ENCODE peak calls at places on chromosomes 7 and 10, in five cellular contexts. S, L, R, W and V are unnamed samples. For H3K27me3, the result is how much of the 10 kb centered on the place peaks cover.

GRCh38 chr10:50216894-50217293 is 34.4 kb downstream of the ASAH2 start:
- DNase-seq in S (no peak), L (no peak), R (no peak), W (peak), V (no peak)

GRCh38 chr10:63723741-63724140 is 202.5 kb downstream of the REEP3 start:
- DNase-seq in S (no peak), L (no peak), R (no peak), W (no peak), V (no peak)

GRCh38 chr7:80288175-80289122 is 153.8 kb downstream of the GNAI1 start:
- DNase-seq in S (no peak), L (no peak), R (no peak), W (peak), V (no peak)

GRCh38 chr7:9488555-9488954 is 1055.1 kb downstream of the NXPH1 start:
- DNase-seq in S (no peak), L (no peak), R (peak), W (no peak), V (no peak)

GRCh38 chr7:73423519-73424485 is 9.8 kb upstream of the FZD9 start:
- DNase-seq in S (no peak), L (no peak), R (no peak), W (peak), V (no peak)

GRCh38 chr7:36214608-36215016 is 61.6 kb downstream of the EEPD1 start:
- DNase-seq in S (no peak), L (no peak), R (no peak), W (no peak), V (no peak)

GRCh38 chr7:132536646-132537395 is 39.4 kb downstream of the PLXNA4 start:
- DNase-seq in S (no peak), L (no peak), R (no peak), W (no peak), V (no peak)

GRCh38 chr7:104971290-104972071 is 42.5 kb upstream of the KMT2E start:
- DNase-seq in S (no peak), L (no peak), R (no peak), W (no peak), V (no peak)

GRCh38 chr7:20220824-20221547 is 3.8 kb upstream of the MACC1 start:
- DNase-seq in S (no peak), L (no peak), R (no peak), W (no peak), V (no peak)

GRCh38 chr7:102152672-102153585 is 133.7 kb upstream of the SH2B2 start:
- DNase-seq in S (no peak), L (peak), R (peak), W (peak), V (no peak)

GRCh38 chr10:129971381-129972144 is 7.5 kb upstream of the EBF3 start:
- DNase-seq in S (peak), L (peak), R (no peak), W (peak), V (no peak)

GRCh38 chr7:131095346-131095745 is 232.3 kb upstream of the MKLN1 start:
- DNase-seq in S (no peak), L (no peak), R (no peak), W (no peak), V (no peak)

GRCh38 chr10:86312701-86313270 is 53.8 kb downstream of the GRID1 start:
- DNase-seq in S (peak), L (no peak), R (no peak), W (peak), V (peak)

GRCh38 chr10:35822316-35822715 is 180.2 kb upstream of the FZD8 start:
- DNase-seq in S (peak), L (peak), R (peak), W (peak), V (peak)

GRCh38 chr7:24978837-24979469 is 1.0 kb downstream of the OSBPL3 start:
- DNase-seq in S (peak), L (no peak), R (no peak), W (peak), V (no peak)

DNA sequence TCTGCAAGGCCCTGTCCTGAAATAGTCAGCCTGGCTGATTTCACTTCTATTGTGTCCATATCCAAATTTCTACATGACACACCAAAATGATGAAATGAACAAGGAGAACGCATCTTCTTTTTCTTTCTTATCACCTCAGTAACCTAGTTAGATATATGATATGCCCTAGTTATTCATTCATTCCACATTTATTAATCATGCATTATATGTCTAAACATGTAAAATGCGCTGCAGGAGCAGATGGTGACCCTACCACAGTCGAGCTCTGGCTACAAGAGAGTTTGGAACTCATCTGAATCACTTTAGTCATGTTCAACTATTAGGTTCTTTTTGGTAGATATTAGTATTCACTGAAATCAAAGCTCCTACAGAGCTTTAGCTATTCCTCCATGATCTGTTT is 31.8 kb upstream of the VPS41 start:
- DNase-seq in S (no peak), L (no peak), R (no peak), W (no peak), V (no peak)
- H3K27me3 ChIP-seq in S (under half), L (under half), R (under half), W (under half), V (under half)

GRCh38 chr7:138974675-138975237 is 6.4 kb downstream of the KIAA1549 start:
- DNase-seq in S (no peak), L (no peak), R (no peak), W (peak), V (no peak)
- H3K27me3 ChIP-seq in S (under half), L (under half), R (under half), W (under half), V (under half)

GRCh38 chr10:71494470-71494869 is 97.8 kb downstream of the CDH23 start:
- DNase-seq in S (no peak), L (no peak), R (no peak), W (no peak), V (no peak)
- H3K27me3 ChIP-seq in S (under half), L (under half), R (under half), W (under half), V (under half)

DNA sequence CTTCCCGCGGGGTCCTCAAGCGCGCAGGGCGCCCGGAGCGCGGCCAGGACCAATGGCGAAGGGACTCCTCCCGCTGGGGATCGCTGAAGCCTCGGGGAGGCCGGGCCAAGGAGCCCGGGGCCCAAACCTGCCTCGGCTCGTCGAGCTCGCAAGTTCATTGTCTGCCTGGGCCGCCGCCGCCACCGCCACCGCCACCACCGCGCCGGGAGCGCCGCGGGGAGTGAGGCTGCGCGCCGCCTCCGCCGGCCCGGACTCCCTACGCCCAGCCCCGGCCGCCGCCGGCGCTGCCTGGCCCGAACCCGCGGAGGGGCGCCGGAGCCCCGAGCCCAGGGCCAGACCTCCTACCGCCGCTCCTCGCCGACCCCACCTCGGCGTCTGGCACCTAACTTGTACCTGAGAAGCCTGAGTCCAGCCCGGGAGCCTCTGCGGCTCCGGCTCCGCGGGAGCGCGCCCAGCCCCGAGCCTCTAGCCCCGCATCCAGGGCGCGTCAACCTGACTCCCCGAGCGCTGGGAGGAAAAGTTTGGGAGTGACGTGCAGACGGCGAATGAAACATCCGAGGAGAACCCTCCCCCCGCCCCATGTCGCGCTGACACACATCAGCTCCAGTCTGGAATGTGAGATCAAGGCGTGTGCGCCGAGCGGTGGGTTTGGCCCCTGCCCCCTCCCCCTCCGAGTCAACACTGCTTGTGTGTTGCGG is at the start of gene CHST15:
- DNase-seq in S (peak), L (peak), R (peak), W (peak), V (peak)
- H3K27me3 ChIP-seq in S (under half), L (under half), R (under half), W (under half), V (under half)

GRCh38 chr7:5429253-5429856 is 5.7 kb upstream of the TNRC18 start:
- DNase-seq in S (peak), L (peak), R (no peak), W (peak), V (no peak)

GRCh38 chr7:5431485-5432118 is 8.0 kb upstream of the TNRC18 start:
- DNase-seq in S (no peak), L (no peak), R (no peak), W (no peak), V (no peak)

GRCh38 chr7:5428470-5429252 is 5.0 kb upstream of the TNRC18 start:
- DNase-seq in S (peak), L (peak), R (no peak), W (peak), V (peak)

GRCh38 chr7:5430612-5430947 is 6.9 kb upstream of the TNRC18 start:
- DNase-seq in S (no peak), L (no peak), R (no peak), W (no peak), V (no peak)

DNA sequence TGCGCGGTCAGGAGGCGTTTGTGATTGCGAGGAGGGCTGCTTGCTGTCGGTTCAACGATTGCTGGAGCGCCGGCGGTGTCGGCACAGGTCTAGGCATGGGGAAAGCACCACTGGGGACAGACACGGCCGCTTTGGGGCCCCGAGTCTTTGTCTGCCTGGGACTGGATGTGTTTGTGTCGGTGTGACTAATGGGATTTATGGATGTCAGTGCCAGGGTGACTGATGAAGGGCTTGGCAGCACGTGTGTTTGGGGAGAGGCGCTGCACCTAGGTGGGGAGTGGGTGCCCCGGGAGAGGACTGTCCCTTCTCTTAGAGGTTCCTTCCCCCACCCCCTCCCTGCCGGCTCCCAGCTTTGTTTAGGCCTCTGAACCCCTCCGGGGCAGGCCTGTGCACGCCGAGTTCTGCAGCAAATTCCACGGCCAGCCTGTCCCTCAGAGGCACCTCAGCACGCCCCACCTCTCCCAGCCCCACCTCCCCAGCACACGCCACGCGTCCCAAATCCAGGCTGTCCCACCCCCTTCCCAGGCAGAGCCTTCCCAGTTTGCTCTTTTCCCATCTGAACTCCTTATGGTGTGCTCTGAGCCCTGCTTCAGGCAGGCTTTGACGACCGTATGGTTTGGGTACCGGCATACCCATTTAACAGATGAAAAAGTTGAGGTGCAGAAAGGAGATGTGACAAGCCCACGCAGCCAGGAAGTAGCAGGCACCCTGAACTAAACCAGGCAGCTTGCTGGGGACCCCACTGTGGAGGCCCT is 6.4 kb upstream of the TNRC18 start:
- DNase-seq in S (no peak), L (peak), R (no peak), W (peak), V (no peak)
- H3K27me3 ChIP-seq in S (under half), L (under half), R (under half), W (half or more), V (under half)

GRCh38 chr7:1253591-1254207 is 21.0 kb downstream of the UNCX start:
- DNase-seq in S (no peak), L (no peak), R (no peak), W (no peak), V (no peak)
- H3K27me3 ChIP-seq in S (half or more), L (under half), R (half or more), W (under half), V (under half)

GRCh38 chr7:137844690-137845425 is 1.9 kb downstream of the DGKI start:
- DNase-seq in S (no peak), L (no peak), R (no peak), W (no peak), V (no peak)

GRCh38 chr7:137850586-137850985 is 3.8 kb upstream of the DGKI start:
- DNase-seq in S (no peak), L (no peak), R (no peak), W (no peak), V (no peak)

GRCh38 chr7:137848095-137848494 is 1.3 kb upstream of the DGKI start:
- DNase-seq in S (no peak), L (no peak), R (no peak), W (no peak), V (no peak)

GRCh38 chr7:137847418-137848050 is 760 bp upstream of the DGKI start:
- DNase-seq in S (no peak), L (no peak), R (no peak), W (peak), V (no peak)

DNA sequence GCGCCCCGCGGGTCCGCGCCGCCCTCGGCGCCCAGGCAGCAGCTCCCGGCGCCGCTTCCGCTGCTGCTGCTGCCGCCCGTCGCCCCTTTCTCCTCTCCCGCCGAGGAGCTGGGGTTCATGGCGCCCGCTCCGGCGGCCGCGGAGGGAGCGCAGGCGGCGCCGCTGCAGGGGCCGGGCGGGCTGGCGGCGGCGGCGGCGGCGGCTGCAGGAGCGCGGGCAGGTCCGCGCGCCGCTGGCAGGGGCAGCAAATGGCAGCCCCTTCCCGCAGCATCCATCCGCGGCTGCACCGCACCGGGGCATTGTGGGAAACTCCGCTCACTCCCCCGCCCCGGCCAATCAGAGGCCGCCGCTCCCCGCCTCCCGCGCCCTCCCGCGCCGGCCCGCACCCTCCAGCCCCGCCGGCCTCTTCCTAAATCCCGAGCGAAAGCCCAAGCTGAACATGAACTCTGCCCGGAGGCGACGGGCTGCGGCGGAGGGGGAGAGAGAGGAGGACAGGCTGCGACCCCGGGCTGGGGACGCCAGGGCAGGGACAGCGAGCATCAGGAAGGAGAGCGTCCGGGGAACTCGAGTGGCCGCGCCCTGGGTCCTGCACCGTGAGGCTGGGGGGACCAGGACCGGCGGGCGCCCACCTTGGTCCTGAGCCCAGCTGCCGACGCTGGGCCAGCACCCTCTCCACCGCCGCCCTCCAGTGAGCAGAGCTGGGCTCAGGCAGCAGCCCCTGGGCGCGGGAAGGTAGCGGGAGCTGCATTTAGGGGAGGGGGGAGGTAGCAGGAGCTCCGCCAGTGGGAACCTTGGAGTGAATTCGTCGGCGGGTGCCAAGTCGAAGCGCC is at the start of gene DGKI:
- DNase-seq in S (peak), L (peak), R (no peak), W (peak), V (no peak)
- H3K27me3 ChIP-seq in S (under half), L (under half), R (under half), W (half or more), V (under half)

GRCh38 chr7:1670894-1671875 is 1.1 kb downstream of the ELFN1 start:
- DNase-seq in S (peak), L (no peak), R (no peak), W (no peak), V (no peak)
- H3K27me3 ChIP-seq in S (half or more), L (under half), R (half or more), W (half or more), V (under half)

GRCh38 chr10:117967149-117967548 is 79.6 kb downstream of the RAB11FIP2 start:
- DNase-seq in S (no peak), L (no peak), R (no peak), W (no peak), V (no peak)

GRCh38 chr10:117970962-117971361 is 75.8 kb downstream of the RAB11FIP2 start:
- DNase-seq in S (no peak), L (no peak), R (no peak), W (no peak), V (no peak)

GRCh38 chr10:117969592-117969991 is 77.1 kb downstream of the RAB11FIP2 start:
- DNase-seq in S (no peak), L (no peak), R (no peak), W (no peak), V (no peak)

GRCh38 chr10:117968354-117969182 is 78.2 kb downstream of the RAB11FIP2 start:
- DNase-seq in S (no peak), L (no peak), R (no peak), W (no peak), V (no peak)

DNA sequence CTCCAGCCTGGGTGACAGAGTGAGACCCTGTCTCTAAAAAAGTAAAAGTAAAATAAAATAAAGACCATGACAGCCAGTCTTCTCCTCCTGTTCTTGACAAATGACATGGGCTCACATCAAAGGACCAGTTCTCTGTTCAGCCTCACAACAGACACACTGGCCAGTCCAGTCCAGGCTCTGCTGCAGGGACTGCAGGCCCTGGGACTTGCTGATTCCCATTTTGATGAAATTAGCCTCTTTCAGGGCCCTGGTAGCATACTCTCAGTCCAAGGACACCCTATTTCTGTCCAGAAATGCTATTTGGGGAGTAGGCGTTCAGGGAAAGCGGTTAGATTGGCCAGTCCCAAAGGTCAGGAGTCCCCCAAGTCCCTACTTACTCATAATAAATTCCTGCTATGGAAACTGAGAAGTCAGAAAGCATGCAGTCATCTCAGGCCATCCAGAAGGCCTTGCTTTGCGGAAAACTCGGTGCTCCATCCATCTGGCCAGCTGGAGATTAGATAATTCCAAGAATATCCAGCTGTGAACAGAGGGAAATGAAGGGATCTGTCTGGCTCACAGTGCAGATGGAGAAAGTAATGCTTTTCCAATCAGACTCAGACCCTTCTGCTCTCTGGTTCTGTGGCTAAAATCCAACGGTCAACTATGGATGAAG is 74.4 kb downstream of the RAB11FIP2 start:
- DNase-seq in S (no peak), L (no peak), R (no peak), W (no peak), V (no peak)
- H3K27me3 ChIP-seq in S (under half), L (under half), R (under half), W (under half), V (under half)